ENCODE peak calls at places on chromosomes 3 and 15, in seven cellular contexts. U, O, G, Z, M, H and C are unnamed samples.

GRCh38 chr3:127751163-127751621 is 71.1 kb downstream of the MGLL start:
- DNase-seq in U (peak), O (no peak), G (no peak), Z (no peak), M (peak), H (no peak), C (no peak)

GRCh38 chr3:61448378-61448777 is 113.0 kb upstream of the PTPRG start:
- DNase-seq in U (no peak), O (no peak), G (no peak), Z (no peak), M (no peak), H (no peak), C (no peak)

GRCh38 chr3:127665586-127665985 is 7.2 kb upstream of the ABTB1 start:
- DNase-seq in U (no peak), O (no peak), G (no peak), Z (no peak), M (no peak), H (no peak), C (no peak)

GRCh38 chr3:189272500-189273119 is 100.8 kb downstream of the TPRG1 start:
- DNase-seq in U (no peak), O (no peak), G (no peak), Z (no peak), M (no peak), H (peak), C (peak)

GRCh38 chr3:48716508-48716981 is 476 bp downstream of the IP6K2 start:
- DNase-seq in U (no peak), O (no peak), G (no peak), Z (no peak), M (peak), H (no peak), C (peak)

GRCh38 chr3:177905173-177905894 is 630.9 kb upstream of the KCNMB2 start:
- DNase-seq in U (no peak), O (no peak), G (no peak), Z (no peak), M (no peak), H (no peak), C (no peak)

GRCh38 chr3:55490194-55490913 is 3.2 kb upstream of the WNT5A start:
- DNase-seq in U (peak), O (no peak), G (no peak), Z (no peak), M (no peak), H (no peak), C (no peak)

GRCh38 chr3:139607981-139608380 is 68.4 kb upstream of the RBP1 start:
- DNase-seq in U (no peak), O (no peak), G (no peak), Z (no peak), M (no peak), H (no peak), C (no peak)

GRCh38 chr3:196650740-196651311 is 11.3 kb downstream of the NRROS start:
- DNase-seq in U (peak), O (peak), G (peak), Z (no peak), M (peak), H (no peak), C (no peak)

GRCh38 chr15:86115138-86115801 is 35.6 kb downstream of the AGBL1 start:
- DNase-seq in U (no peak), O (no peak), G (no peak), Z (no peak), M (no peak), H (no peak), C (no peak)

GRCh38 chr3:63450023-63450422 is 171.9 kb downstream of the SYNPR start:
- DNase-seq in U (no peak), O (no peak), G (no peak), Z (no peak), M (no peak), H (no peak), C (no peak)

GRCh38 chr3:22284559-22284958 is 533.5 kb upstream of the ZNF385D start:
- DNase-seq in U (no peak), O (no peak), G (no peak), Z (no peak), M (no peak), H (no peak), C (no peak)

GRCh38 chr15:44298878-44299277 is 10.4 kb downstream of the GOLM2 start:
- DNase-seq in U (no peak), O (no peak), G (no peak), Z (no peak), M (no peak), H (no peak), C (no peak)

GRCh38 chr15:92845109-92845508 is 55.0 kb upstream of the CHD2 start:
- DNase-seq in U (peak), O (no peak), G (no peak), Z (no peak), M (no peak), H (no peak), C (no peak)

GRCh38 chr3:161991901-161992300 is 495.3 kb downstream of the OTOL1 start:
- DNase-seq in U (no peak), O (no peak), G (no peak), Z (no peak), M (no peak), H (no peak), C (no peak)

GRCh38 chr15:58374147-58374546 is 57.6 kb upstream of the LIPC start:
- DNase-seq in U (no peak), O (no peak), G (no peak), Z (no peak), M (no peak), H (no peak), C (no peak)

GRCh38 chr3:78606756-78607155 is 1161.0 kb downstream of the ROBO1 start:
- DNase-seq in U (no peak), O (no peak), G (no peak), Z (no peak), M (no peak), H (no peak), C (no peak)

GRCh38 chr15:58467121-58467721 is 35.4 kb downstream of the LIPC start:
- DNase-seq in U (no peak), O (no peak), G (no peak), Z (no peak), M (no peak), H (no peak), C (no peak)

GRCh38 chr15:69164807-69165636 is 4.6 kb downstream of the GLCE start:
- DNase-seq in U (no peak), O (no peak), G (no peak), Z (no peak), M (no peak), H (no peak), C (no peak)

GRCh38 chr15:69524296-69524695 is 71.7 kb downstream of the RPLP1 start:
- DNase-seq in U (no peak), O (no peak), G (no peak), Z (peak), M (no peak), H (no peak), C (no peak)

GRCh38 chr3:11591401-11592266 is 52.1 kb downstream of the VGLL4 start:
- DNase-seq in U (peak), O (no peak), G (peak), Z (peak), M (peak), H (peak), C (no peak)

GRCh38 chr3:69161587-69162196 is 39.3 kb upstream of the LMOD3 start:
- DNase-seq in U (peak), O (peak), G (no peak), Z (no peak), M (peak), H (peak), C (peak)

GRCh38 chr3:81274671-81275070 is 486.8 kb downstream of the GBE1 start:
- DNase-seq in U (no peak), O (no peak), G (no peak), Z (no peak), M (no peak), H (no peak), C (no peak)

GRCh38 chr3:49007771-49008528 is 759 bp downstream of the WDR6 start:
- DNase-seq in U (peak), O (no peak), G (peak), Z (peak), M (peak), H (peak), C (peak)

GRCh38 chr3:95350066-95350465 is 1287.2 kb downstream of the NSUN3 start:
- DNase-seq in U (no peak), O (no peak), G (no peak), Z (no peak), M (no peak), H (no peak), C (no peak)

GRCh38 chr3:61631108-61631769 is 69.9 kb downstream of the PTPRG start:
- DNase-seq in U (no peak), O (no peak), G (no peak), Z (no peak), M (no peak), H (no peak), C (no peak)

GRCh38 chr15:31326729-31327673 is at the start of gene KLF13:
- DNase-seq in U (no peak), O (no peak), G (peak), Z (no peak), M (peak), H (no peak), C (no peak)

GRCh38 chr3:150083653-150084037 is 113.0 kb upstream of the PFN2 start:
- DNase-seq in U (no peak), O (no peak), G (no peak), Z (no peak), M (no peak), H (no peak), C (no peak)

GRCh38 chr3:99579246-99579645 is 59.1 kb upstream of the COL8A1 start:
- DNase-seq in U (no peak), O (no peak), G (no peak), Z (no peak), M (no peak), H (no peak), C (no peak)

GRCh38 chr3:33918357-33918756 is 119.9 kb downstream of the PDCD6IP start:
- DNase-seq in U (no peak), O (no peak), G (no peak), Z (no peak), M (no peak), H (no peak), C (no peak)

GRCh38 chr3:141682921-141683320 is 55.2 kb upstream of the RNF7 start:
- DNase-seq in U (no peak), O (no peak), G (no peak), Z (no peak), M (no peak), H (no peak), C (no peak)

GRCh38 chr3:182364723-182365650 is 428.3 kb upstream of the ATP11B start:
- DNase-seq in U (no peak), O (peak), G (no peak), Z (no peak), M (peak), H (no peak), C (no peak)

GRCh38 chr3:159252772-159253384 is 451.0 kb downstream of the MFSD1 start:
- DNase-seq in U (no peak), O (peak), G (no peak), Z (peak), M (no peak), H (peak), C (no peak)

GRCh38 chr3:180188512-180189309 is 152.0 kb upstream of the PEX5L start:
- DNase-seq in U (no peak), O (no peak), G (no peak), Z (no peak), M (no peak), H (no peak), C (no peak)

GRCh38 chr3:111809196-111809595 is 49.9 kb upstream of the PHLDB2 start:
- DNase-seq in U (no peak), O (no peak), G (no peak), Z (no peak), M (no peak), H (no peak), C (no peak)

GRCh38 chr3:152190636-152191183 is 78.0 kb upstream of the MBNL1 start:
- DNase-seq in U (no peak), O (no peak), G (no peak), Z (no peak), M (no peak), H (no peak), C (no peak)

GRCh38 chr3:168511428-168512014 is 415.8 kb upstream of the GOLIM4 start:
- DNase-seq in U (no peak), O (peak), G (no peak), Z (no peak), M (no peak), H (no peak), C (no peak)

GRCh38 chr15:79315623-79316328 is 4.9 kb downstream of the TMED3 start:
- DNase-seq in U (no peak), O (no peak), G (no peak), Z (no peak), M (peak), H (no peak), C (no peak)

GRCh38 chr15:94703591-94703990 is 472.2 kb downstream of the MCTP2 start:
- DNase-seq in U (no peak), O (no peak), G (no peak), Z (no peak), M (no peak), H (no peak), C (no peak)

DNA sequence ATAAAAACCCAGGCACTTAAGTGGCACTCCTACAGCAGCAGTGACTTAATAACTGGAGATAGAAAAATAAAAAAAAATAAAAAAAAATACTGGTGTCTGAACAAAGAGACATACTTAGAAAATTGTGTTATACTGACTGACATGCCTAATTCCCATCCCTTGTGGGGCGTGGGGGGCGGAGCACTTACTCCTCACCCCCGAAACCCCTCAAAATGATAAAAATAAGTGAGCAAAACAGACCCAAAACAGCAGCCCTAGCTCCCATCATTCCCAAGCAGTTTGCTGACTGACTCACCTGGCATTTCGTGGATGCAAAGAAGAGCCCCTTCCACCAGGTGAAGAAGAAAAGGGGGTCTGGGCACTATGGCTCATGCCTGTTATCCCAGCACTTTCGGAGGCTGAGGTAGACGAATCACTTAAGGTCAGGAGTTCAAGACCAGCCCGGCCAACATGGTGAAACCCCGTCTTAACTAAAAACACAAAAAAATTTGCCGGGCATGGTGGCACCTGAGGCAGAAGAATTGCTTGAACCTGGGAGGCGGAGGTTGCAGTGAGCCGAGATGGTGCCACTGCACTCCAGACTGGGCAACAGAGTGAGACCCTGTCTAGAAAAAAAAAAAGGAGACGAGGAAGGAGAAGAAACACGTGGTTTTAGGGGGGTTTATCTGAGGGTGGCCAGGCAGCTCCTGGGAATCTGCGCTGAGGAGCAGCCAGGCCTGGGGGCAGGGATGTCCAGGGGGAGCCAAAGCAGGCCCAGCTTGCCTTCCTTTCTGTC is 50.8 kb upstream of the BLM start:
- DNase-seq in U (no peak), O (no peak), G (no peak), Z (no peak), M (no peak), H (no peak), C (no peak)
- H3K4me3 ChIP-seq in U (peak), O (peak), G (no peak), Z (no peak), M (no peak), H (no peak), C (peak)

GRCh38 chr3:57893156-57893555 is 115.1 kb upstream of the FLNB start:
- DNase-seq in U (no peak), O (no peak), G (no peak), Z (no peak), M (no peak), H (no peak), C (no peak)
- H3K4me3 ChIP-seq in U (no peak), O (no peak), G (no peak), Z (no peak), M (no peak), H (no peak), C (no peak)

GRCh38 chr3:89234620-89235019 is 127.2 kb downstream of the EPHA3 start:
- DNase-seq in U (no peak), O (no peak), G (no peak), Z (no peak), M (no peak), H (no peak), C (no peak)

GRCh38 chr3:89238836-89239235 is 131.4 kb downstream of the EPHA3 start:
- DNase-seq in U (no peak), O (no peak), G (no peak), Z (no peak), M (no peak), H (no peak), C (no peak)
- H3K4me3 ChIP-seq in U (no peak), O (no peak), G (no peak), Z (no peak), M (no peak), H (no peak), C (no peak)

GRCh38 chr3:160665231-160665630 is 11.7 kb upstream of the ARL14 start:
- DNase-seq in U (no peak), O (no peak), G (no peak), Z (no peak), M (no peak), H (no peak), C (no peak)
- H3K4me3 ChIP-seq in U (no peak), O (no peak), G (no peak), Z (no peak), M (no peak), H (no peak), C (no peak)

DNA sequence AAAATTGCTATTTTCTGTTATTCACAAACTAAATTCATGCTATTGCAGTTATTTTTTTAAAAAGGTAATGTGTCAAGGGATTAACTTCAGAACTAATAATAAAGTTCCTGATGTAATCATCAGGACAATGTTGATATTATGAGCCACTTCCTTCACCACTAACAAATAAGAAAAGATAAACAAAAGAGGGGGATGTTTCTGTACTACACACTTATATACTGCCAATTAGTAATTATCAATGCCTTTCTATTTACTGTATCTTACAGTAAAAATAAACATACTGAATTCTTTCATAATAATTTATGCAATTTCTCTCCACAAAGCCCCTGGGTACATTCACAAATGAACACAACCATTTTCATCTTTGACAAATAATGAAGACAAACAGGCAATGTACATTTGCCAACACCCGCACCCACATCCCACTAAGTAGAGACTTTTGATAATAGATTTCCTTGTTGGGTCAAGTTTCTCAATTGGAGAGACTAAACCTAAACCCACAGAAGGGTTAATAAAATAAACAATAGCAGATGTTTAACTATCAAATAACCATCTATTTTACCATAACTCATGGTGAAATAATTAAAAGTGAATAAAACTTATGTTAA is 3.7 kb downstream of the CBLB start:
- DNase-seq in U (no peak), O (no peak), G (no peak), Z (no peak), M (no peak), H (no peak), C (no peak)
- H3K4me3 ChIP-seq in U (no peak), O (no peak), G (no peak), Z (no peak), M (no peak), H (no peak), C (peak)

DNA sequence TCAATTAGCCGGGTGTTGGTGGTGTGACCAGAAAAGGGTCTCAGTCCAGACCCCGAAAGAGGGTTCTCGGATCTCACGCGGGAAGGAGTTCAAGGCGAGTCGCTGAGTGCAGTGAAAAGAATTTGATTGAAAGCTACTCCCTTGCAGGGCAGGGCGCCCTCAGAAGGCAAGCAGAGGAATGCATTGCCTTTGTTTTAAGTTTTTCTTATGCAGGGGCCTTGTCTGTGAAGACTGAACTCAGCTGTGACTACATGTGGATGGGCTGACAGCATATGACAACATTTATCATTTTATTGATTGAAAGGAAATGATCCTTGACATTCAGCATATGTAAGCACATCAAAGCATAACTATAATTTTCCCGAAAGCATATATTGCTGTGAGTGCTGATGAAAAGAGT is 11.8 kb downstream of the CPN2 start:
- DNase-seq in U (no peak), O (no peak), G (no peak), Z (peak), M (no peak), H (no peak), C (no peak)
- H3K4me3 ChIP-seq in U (no peak), O (no peak), G (no peak), Z (no peak), M (no peak), H (no peak), C (no peak)

GRCh38 chr3:29441422-29441821 is 160.6 kb downstream of the RBMS3 start:
- DNase-seq in U (no peak), O (no peak), G (no peak), Z (no peak), M (no peak), H (no peak), C (no peak)
- H3K4me3 ChIP-seq in U (no peak), O (no peak), G (no peak), Z (no peak), M (no peak), H (no peak), C (no peak)